ENCODE peak calls at places on chromosome 1, in seven cellular contexts. V is astrocyte, L is GM23248, Q is GM23338, B is neuronal stem cell, H is HepG2, J is neural progenitor cell. R is an unnamed sample.
A peak's percentile ranks its signal among the peaks of the same experiment; 100 is the strongest.

GRCh38 chr1:41357451-41358151 is 3.6 kb upstream of the FOXO6 start:
- DNase-seq in H (no peak), L (no peak), J (peak; percentile 72), Q (peak; percentile 27), V (peak; percentile 69), B (no peak), R (peak; percentile 72)

GRCh38 chr1:109910963-109911798 is 532 bp downstream of the CSF1 start:
- DNase-seq in B (peak; percentile 24), J (peak; percentile 77), L (peak; percentile 6), Q (peak; percentile 67), H (no peak), V (no peak), R (no peak)

GRCh38 chr1:50348449-50349241 is 74.6 kb downstream of the DMRTA2 start:
- DNase-seq in L (peak; percentile 78), H (peak; percentile 69), Q (peak; percentile 93), J (peak; percentile 85), V (peak; percentile 44), B (peak; percentile 83), R (peak; percentile 61)

GRCh38 chr1:211236633-211237321 is 22.4 kb upstream of the RCOR3 start:
- DNase-seq in L (peak; percentile 4), H (no peak), Q (no peak), V (peak; percentile 36), J (no peak), B (no peak), R (no peak)

GRCh38 chr1:215958836-215959235 is 391.7 kb downstream of the KCTD3 start:
- DNase-seq in Q (no peak), L (peak; percentile 45), J (no peak), V (no peak), B (no peak), H (no peak), R (no peak)

GRCh38 chr1:59670662-59671061 is 144.1 kb upstream of the HOOK1 start:
- DNase-seq in V (no peak), H (no peak), B (no peak), L (no peak), J (no peak), Q (no peak), R (no peak)

GRCh38 chr1:38121231-38121680 is 74.7 kb upstream of the POU3F1 start:
- DNase-seq in H (no peak), B (no peak), J (no peak), V (no peak), L (no peak), Q (no peak), R (no peak)

GRCh38 chr1:233113009-233113712 is 162.8 kb downstream of the NTPCR start:
- DNase-seq in B (peak; percentile 8), H (peak; percentile 48), J (peak; percentile 23), V (peak; percentile 100), Q (peak; percentile 90), L (peak; percentile 97), R (peak; percentile 99)

GRCh38 chr1:110548381-110548780 is 29.4 kb upstream of the KCNA10 start:
- DNase-seq in H (peak; percentile 41), L (peak; percentile 50), V (no peak), Q (peak; percentile 75), J (peak; percentile 70), B (no peak), R (no peak)

GRCh38 chr1:116415699-116416533 is 42.9 kb downstream of the ATP1A1 start:
- DNase-seq in Q (peak; percentile 69), L (peak; percentile 12), V (no peak), J (peak; percentile 76), H (peak; percentile 86), B (peak; percentile 29), R (no peak)

GRCh38 chr1:60425528-60425927 is 352.0 kb upstream of the C1orf87 start:
- DNase-seq in Q (peak; percentile 78), H (peak; percentile 30), L (peak; percentile 35), V (no peak), J (peak; percentile 41), B (no peak), R (no peak)

DNA sequence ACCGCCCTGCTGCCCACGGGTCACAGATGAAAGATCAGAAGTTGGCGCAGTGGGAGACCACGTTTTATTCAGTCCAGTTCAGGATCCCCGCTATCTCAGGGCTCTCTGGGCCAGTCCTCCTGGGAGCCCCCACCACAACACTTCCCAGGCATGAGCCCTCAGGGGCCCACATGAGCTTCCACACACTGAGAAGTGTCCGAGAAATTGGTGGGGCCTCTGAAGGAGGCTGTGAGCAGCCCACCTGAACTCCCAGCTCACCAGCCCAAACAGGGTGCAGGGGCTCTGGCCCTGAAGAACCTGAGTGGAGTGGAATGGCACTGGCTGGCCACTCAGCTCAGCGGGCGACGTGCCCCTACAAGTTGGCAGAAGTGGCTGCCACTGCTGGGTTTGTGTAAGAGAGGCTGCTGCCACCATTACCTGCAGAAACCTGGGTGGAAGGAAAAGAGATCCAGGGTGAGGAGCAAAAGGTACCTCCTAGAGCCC is 12.2 kb downstream of the TRIM46 start:
- DNase-seq in Q (no peak), J (no peak), V (no peak), B (no peak), H (no peak), L (no peak), R (no peak)
- H2AFZ ChIP-seq in Q (no peak overlapping the region), J (no peak overlapping the region), V (no peak overlapping the region), B (no peak overlapping the region), H (no peak overlapping the region), L (no peak overlapping the region), R (no peak overlapping the region)

DNA sequence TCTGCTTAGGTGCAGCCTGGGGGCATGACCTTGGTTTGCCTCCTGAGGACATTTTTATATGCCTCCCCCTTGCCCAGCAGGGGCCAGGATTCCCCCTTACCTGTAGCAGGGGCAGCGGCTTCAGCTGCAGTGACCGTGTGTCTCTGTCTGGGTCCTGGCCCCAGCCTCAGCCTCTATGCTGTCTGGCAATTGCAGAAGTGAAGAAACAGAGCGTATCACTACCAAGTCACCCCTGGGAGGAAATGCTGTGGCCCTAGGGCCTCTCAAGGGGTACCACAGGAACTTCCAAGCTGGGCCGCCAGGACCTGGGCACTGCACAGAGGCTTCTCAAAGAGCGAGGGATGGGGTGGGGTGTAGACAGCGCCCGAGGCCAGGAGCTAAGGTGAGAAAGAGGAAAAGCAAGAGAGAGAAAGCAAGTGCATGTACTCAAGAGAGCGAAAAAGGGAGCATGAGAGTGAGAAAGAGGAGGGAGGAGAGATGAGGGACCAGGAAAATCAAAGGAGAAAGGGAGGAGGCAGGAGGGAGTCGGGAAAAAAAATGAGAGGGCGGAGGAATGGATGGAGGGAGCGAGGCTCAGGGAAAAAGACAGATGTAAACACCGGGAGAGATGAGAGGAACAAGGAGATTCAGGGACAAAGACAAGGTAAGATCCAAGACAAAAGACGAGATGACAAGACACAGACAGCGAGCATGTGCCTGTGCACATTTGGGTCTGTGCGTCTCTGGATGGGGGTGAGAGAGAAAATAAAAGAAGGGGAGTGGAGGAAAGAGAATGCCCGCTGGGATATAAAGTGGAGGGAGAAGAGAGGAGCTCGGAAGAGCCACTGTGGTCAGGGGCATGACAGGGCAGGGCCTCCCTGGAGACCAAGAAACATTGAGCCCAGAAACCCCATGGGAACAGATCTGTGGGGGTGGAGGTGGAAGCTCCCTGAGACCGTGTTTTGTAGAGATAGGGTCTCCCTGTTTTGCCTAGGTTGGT is at the start of gene PTAFR:
- DNase-seq in Q (peak; percentile 15), L (no peak), V (no peak), H (no peak), J (no peak), B (no peak), R (no peak)
- H2AFZ ChIP-seq in Q (peak within 1 kb of the TSS; percentile 88), L (no peak within 1 kb of the TSS), V (no peak within 1 kb of the TSS), H (no peak within 1 kb of the TSS), J (peak within 1 kb of the TSS; percentile 77), B (peak within 1 kb of the TSS; percentile 23), R (no peak within 1 kb of the TSS)

GRCh38 chr1:7068552-7068951 is 283.3 kb downstream of the CAMTA1 start:
- DNase-seq in V (no peak), Q (no peak), J (no peak), B (no peak), L (no peak), H (no peak), R (no peak)

GRCh38 chr1:7070389-7071029 is 285.3 kb downstream of the CAMTA1 start:
- DNase-seq in H (peak; percentile 43), L (peak; percentile 85), J (peak; percentile 89), Q (peak; percentile 94), B (peak; percentile 59), V (peak; percentile 38), R (no peak)

GRCh38 chr1:7063981-7064380 is 278.7 kb downstream of the CAMTA1 start:
- DNase-seq in V (no peak), Q (no peak), L (no peak), H (no peak), B (no peak), J (no peak), R (no peak)

DNA sequence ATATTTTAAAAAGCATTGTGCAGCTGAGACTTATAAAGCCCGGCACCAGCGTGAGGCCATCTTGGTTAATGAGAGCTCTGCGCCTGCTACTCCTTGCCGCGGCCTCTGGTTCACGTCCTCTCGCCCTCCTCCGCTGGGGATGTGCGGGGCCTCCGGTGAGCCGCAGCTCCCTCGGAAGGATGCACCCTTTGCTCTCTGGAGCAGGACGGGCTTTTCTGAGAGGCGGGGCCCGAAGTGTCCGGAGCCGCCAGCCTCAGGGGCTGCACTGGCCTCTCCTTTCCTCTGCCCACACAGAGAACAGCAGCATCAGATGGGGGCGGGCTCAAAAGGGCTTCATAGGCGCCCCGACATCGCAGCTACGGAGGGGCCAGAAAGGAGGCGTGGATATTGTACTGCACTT is 284.6 kb downstream of the CAMTA1 start:
- DNase-seq in H (no peak), Q (peak; percentile 89), B (peak; percentile 37), J (peak; percentile 77), L (peak; percentile 42), V (peak; percentile 5), R (no peak)
- H2AFZ ChIP-seq in H (no peak overlapping the region), Q (peak overlapping the region; percentile 92), B (peak overlapping the region; percentile 85), J (peak overlapping the region; percentile 71), L (peak overlapping the region; percentile 89), V (peak overlapping the region; percentile 66), R (no peak overlapping the region)

GRCh38 chr1:27109103-27109822 is 45.7 kb downstream of the SLC9A1 start:
- DNase-seq in B (no peak), V (no peak), L (peak; percentile 57), Q (peak; percentile 86), J (peak; percentile 48), H (peak; percentile 29), R (peak; percentile 33)

GRCh38 chr1:27105018-27105417 is 49.9 kb downstream of the SLC9A1 start:
- DNase-seq in H (no peak), J (no peak), B (no peak), L (no peak), V (no peak), Q (no peak), R (no peak)

GRCh38 chr1:27108588-27108987 is 46.3 kb downstream of the SLC9A1 start:
- DNase-seq in L (no peak), Q (no peak), V (no peak), J (no peak), H (no peak), B (no peak), R (no peak)

GRCh38 chr1:27103498-27103897 is 51.4 kb downstream of the SLC9A1 start:
- DNase-seq in V (no peak), H (no peak), Q (no peak), L (no peak), J (no peak), B (no peak), R (no peak)

DNA sequence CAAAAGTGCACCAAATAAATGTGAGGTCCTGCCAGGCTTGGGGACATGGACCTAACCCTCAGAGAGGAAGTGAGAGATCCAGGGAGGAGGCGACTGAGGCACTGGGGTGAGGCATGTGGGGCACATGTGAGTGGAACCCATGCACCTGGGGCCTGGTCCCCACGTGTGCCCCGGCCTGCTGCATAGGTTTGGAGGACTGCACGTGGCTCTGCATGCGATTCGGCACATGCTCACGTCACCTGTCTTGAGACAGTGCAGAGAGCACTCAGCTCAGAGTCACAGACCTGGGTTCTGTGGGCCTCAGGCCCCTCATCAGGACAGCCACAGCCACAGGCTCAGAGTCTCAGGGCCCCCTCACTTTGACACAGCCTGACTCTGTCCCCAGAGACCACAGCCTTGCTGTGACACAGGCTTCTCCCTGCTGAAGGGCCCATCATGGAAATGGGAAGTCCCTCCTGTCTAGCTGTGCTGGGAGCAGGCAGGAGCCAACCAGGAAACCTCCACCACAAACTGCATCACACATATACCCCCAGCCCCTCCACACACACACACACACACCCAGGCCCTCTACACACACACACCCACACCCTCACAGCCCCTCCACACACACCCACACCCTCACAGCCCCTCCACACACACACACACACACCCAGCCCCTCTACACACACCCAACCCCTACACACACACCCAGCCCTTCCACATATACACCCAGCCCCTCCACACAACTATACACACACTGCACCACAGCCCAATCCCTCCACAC is 48.2 kb downstream of the SLC9A1 start:
- DNase-seq in V (no peak), H (no peak), L (no peak), J (no peak), Q (no peak), B (no peak), R (no peak)
- H2AFZ ChIP-seq in V (no peak overlapping the region), H (no peak overlapping the region), L (no peak overlapping the region), J (no peak overlapping the region), Q (no peak overlapping the region), B (no peak overlapping the region), R (no peak overlapping the region)